ENCODE peak calls at places on chromosome 12, in seven cellular contexts. One of them, this sample, is unnamed.

GRCh38 chr12:93827669-93828068 is 150.5 kb downstream of the CRADD start:
- DNase-seq in astrocyte of the cerebellum: no peak
- DNase-seq in choroid plexus epithelial cell: no peak
- DNase-seq in RWPE1: no peak
- DNase-seq in NT2/D1: no peak
- DNase-seq in activated gamma-delta T cell: no peak
- DNase-seq in stimulated activated naive CD8-positive, alpha-beta T cell treated with anti-CD3 and anti-CD28 coated beads, Interleukin-15, amount 100 ng/mL, for 72 hours: no peak
- DNase-seq in this sample: no peak

GRCh38 chr12:42364692-42365091 is 38.7 kb downstream of the PPHLN1 start:
- DNase-seq in NT2/D1: no peak
- DNase-seq in stimulated activated naive CD8-positive, alpha-beta T cell treated with anti-CD3 and anti-CD28 coated beads, Interleukin-15, amount 100 ng/mL, for 72 hours: no peak
- DNase-seq in astrocyte of the cerebellum: no peak
- DNase-seq in choroid plexus epithelial cell: peak; percentile 16
- DNase-seq in activated gamma-delta T cell: no peak
- DNase-seq in RWPE1: no peak
- DNase-seq in this sample: no peak

GRCh38 chr12:79841878-79842265 is 93.0 kb downstream of the PPP1R12A start:
- DNase-seq in choroid plexus epithelial cell: no peak
- DNase-seq in stimulated activated naive CD8-positive, alpha-beta T cell treated with anti-CD3 and anti-CD28 coated beads, Interleukin-15, amount 100 ng/mL, for 72 hours: no peak
- DNase-seq in activated gamma-delta T cell: no peak
- DNase-seq in RWPE1: no peak
- DNase-seq in NT2/D1: no peak
- DNase-seq in astrocyte of the cerebellum: no peak
- DNase-seq in this sample: no peak

GRCh38 chr12:117724545-117724944 is 244.2 kb downstream of the KSR2 start:
- DNase-seq in NT2/D1: no peak
- DNase-seq in choroid plexus epithelial cell: no peak
- DNase-seq in astrocyte of the cerebellum: no peak
- DNase-seq in stimulated activated naive CD8-positive, alpha-beta T cell treated with anti-CD3 and anti-CD28 coated beads, Interleukin-15, amount 100 ng/mL, for 72 hours: no peak
- DNase-seq in RWPE1: no peak
- DNase-seq in activated gamma-delta T cell: no peak
- DNase-seq in this sample: no peak

GRCh38 chr12:12896261-12896660 is 4.9 kb downstream of the GPRC5A start:
- DNase-seq in choroid plexus epithelial cell: peak; percentile 58
- DNase-seq in activated gamma-delta T cell: no peak
- DNase-seq in RWPE1: no peak
- DNase-seq in stimulated activated naive CD8-positive, alpha-beta T cell treated with anti-CD3 and anti-CD28 coated beads, Interleukin-15, amount 100 ng/mL, for 72 hours: no peak
- DNase-seq in astrocyte of the cerebellum: no peak
- DNase-seq in NT2/D1: no peak
- DNase-seq in this sample: peak; percentile 74

GRCh38 chr12:31234955-31235867 is 90.7 kb downstream of the SINHCAF start:
- DNase-seq in choroid plexus epithelial cell: peak; percentile 64
- DNase-seq in stimulated activated naive CD8-positive, alpha-beta T cell treated with anti-CD3 and anti-CD28 coated beads, Interleukin-15, amount 100 ng/mL, for 72 hours: no peak
- DNase-seq in activated gamma-delta T cell: no peak
- DNase-seq in NT2/D1: peak; percentile 77
- DNase-seq in RWPE1: peak; percentile 18
- DNase-seq in astrocyte of the cerebellum: no peak
- DNase-seq in this sample: peak; percentile 34

GRCh38 chr12:28089363-28089762 is 100.9 kb upstream of the CCDC91 start:
- DNase-seq in NT2/D1: no peak
- DNase-seq in RWPE1: peak; percentile 35
- DNase-seq in activated gamma-delta T cell: no peak
- DNase-seq in choroid plexus epithelial cell: peak; percentile 63
- DNase-seq in astrocyte of the cerebellum: no peak
- DNase-seq in stimulated activated naive CD8-positive, alpha-beta T cell treated with anti-CD3 and anti-CD28 coated beads, Interleukin-15, amount 100 ng/mL, for 72 hours: no peak
- DNase-seq in this sample: peak; percentile 70

GRCh38 chr12:10211101-10211974 is 1.3 kb upstream of the GABARAPL1 start:
- DNase-seq in RWPE1: no peak
- DNase-seq in NT2/D1: no peak
- DNase-seq in stimulated activated naive CD8-positive, alpha-beta T cell treated with anti-CD3 and anti-CD28 coated beads, Interleukin-15, amount 100 ng/mL, for 72 hours: no peak
- DNase-seq in astrocyte of the cerebellum: no peak
- DNase-seq in activated gamma-delta T cell: no peak
- DNase-seq in choroid plexus epithelial cell: no peak
- DNase-seq in this sample: no peak

GRCh38 chr12:62259311-62259992 is 752 bp upstream of the USP15 start:
- DNase-seq in NT2/D1: no peak
- DNase-seq in activated gamma-delta T cell: no peak
- DNase-seq in stimulated activated naive CD8-positive, alpha-beta T cell treated with anti-CD3 and anti-CD28 coated beads, Interleukin-15, amount 100 ng/mL, for 72 hours: no peak
- DNase-seq in choroid plexus epithelial cell: no peak
- DNase-seq in astrocyte of the cerebellum: no peak
- DNase-seq in RWPE1: no peak
- DNase-seq in this sample: no peak

GRCh38 chr12:113299619-113300237 is 35.2 kb downstream of the SLC8B1 start:
- DNase-seq in stimulated activated naive CD8-positive, alpha-beta T cell treated with anti-CD3 and anti-CD28 coated beads, Interleukin-15, amount 100 ng/mL, for 72 hours: no peak
- DNase-seq in RWPE1: peak; percentile 87
- DNase-seq in NT2/D1: peak; percentile 73
- DNase-seq in astrocyte of the cerebellum: peak; percentile 36
- DNase-seq in activated gamma-delta T cell: no peak
- DNase-seq in choroid plexus epithelial cell: peak; percentile 83
- DNase-seq in this sample: peak; percentile 89

GRCh38 chr12:32964981-32965585 is 68.5 kb upstream of the PKP2 start:
- DNase-seq in choroid plexus epithelial cell: no peak
- DNase-seq in activated gamma-delta T cell: no peak
- DNase-seq in astrocyte of the cerebellum: no peak
- DNase-seq in NT2/D1: no peak
- DNase-seq in stimulated activated naive CD8-positive, alpha-beta T cell treated with anti-CD3 and anti-CD28 coated beads, Interleukin-15, amount 100 ng/mL, for 72 hours: no peak
- DNase-seq in RWPE1: no peak
- DNase-seq in this sample: no peak

GRCh38 chr12:6056406-6057211 is 67.9 kb downstream of the VWF start:
- DNase-seq in astrocyte of the cerebellum: no peak
- DNase-seq in choroid plexus epithelial cell: no peak
- DNase-seq in stimulated activated naive CD8-positive, alpha-beta T cell treated with anti-CD3 and anti-CD28 coated beads, Interleukin-15, amount 100 ng/mL, for 72 hours: peak; percentile 48
- DNase-seq in NT2/D1: peak; percentile 94
- DNase-seq in RWPE1: no peak
- DNase-seq in activated gamma-delta T cell: no peak
- DNase-seq in this sample: no peak

GRCh38 chr12:11684393-11684792 is 34.9 kb downstream of the ETV6 start:
- DNase-seq in choroid plexus epithelial cell: no peak
- DNase-seq in activated gamma-delta T cell: no peak
- DNase-seq in NT2/D1: no peak
- DNase-seq in astrocyte of the cerebellum: no peak
- DNase-seq in RWPE1: no peak
- DNase-seq in stimulated activated naive CD8-positive, alpha-beta T cell treated with anti-CD3 and anti-CD28 coated beads, Interleukin-15, amount 100 ng/mL, for 72 hours: no peak
- DNase-seq in this sample: peak; percentile 59

GRCh38 chr12:6928703-6929407 is 1.1 kb downstream of the ATN1 start:
- DNase-seq in RWPE1: no peak
- DNase-seq in stimulated activated naive CD8-positive, alpha-beta T cell treated with anti-CD3 and anti-CD28 coated beads, Interleukin-15, amount 100 ng/mL, for 72 hours: no peak
- DNase-seq in NT2/D1: no peak
- DNase-seq in astrocyte of the cerebellum: no peak
- DNase-seq in choroid plexus epithelial cell: no peak
- DNase-seq in activated gamma-delta T cell: no peak
- DNase-seq in this sample: no peak

GRCh38 chr12:25775968-25776367 is 182.5 kb upstream of the RASSF8 start:
- DNase-seq in activated gamma-delta T cell: no peak
- DNase-seq in choroid plexus epithelial cell: peak; percentile 36
- DNase-seq in stimulated activated naive CD8-positive, alpha-beta T cell treated with anti-CD3 and anti-CD28 coated beads, Interleukin-15, amount 100 ng/mL, for 72 hours: no peak
- DNase-seq in astrocyte of the cerebellum: no peak
- DNase-seq in NT2/D1: no peak
- DNase-seq in RWPE1: no peak
- DNase-seq in this sample: peak; percentile 70

GRCh38 chr12:59041241-59042121 is 121.2 kb upstream of the LRIG3 start:
- DNase-seq in RWPE1: peak; percentile 82
- DNase-seq in choroid plexus epithelial cell: peak; percentile 93
- DNase-seq in NT2/D1: no peak
- DNase-seq in stimulated activated naive CD8-positive, alpha-beta T cell treated with anti-CD3 and anti-CD28 coated beads, Interleukin-15, amount 100 ng/mL, for 72 hours: no peak
- DNase-seq in astrocyte of the cerebellum: peak; percentile 75
- DNase-seq in activated gamma-delta T cell: no peak
- DNase-seq in this sample: peak; percentile 95

GRCh38 chr12:58249610-58250009 is 308.2 kb downstream of the ATP23 start:
- DNase-seq in NT2/D1: no peak
- DNase-seq in RWPE1: no peak
- DNase-seq in astrocyte of the cerebellum: no peak
- DNase-seq in stimulated activated naive CD8-positive, alpha-beta T cell treated with anti-CD3 and anti-CD28 coated beads, Interleukin-15, amount 100 ng/mL, for 72 hours: no peak
- DNase-seq in activated gamma-delta T cell: no peak
- DNase-seq in choroid plexus epithelial cell: peak; percentile 18
- DNase-seq in this sample: no peak

GRCh38 chr12:12901158-12901791 is 9.9 kb downstream of the GPRC5A start:
- DNase-seq in activated gamma-delta T cell: no peak
- DNase-seq in RWPE1: peak; percentile 68
- DNase-seq in stimulated activated naive CD8-positive, alpha-beta T cell treated with anti-CD3 and anti-CD28 coated beads, Interleukin-15, amount 100 ng/mL, for 72 hours: no peak
- DNase-seq in NT2/D1: no peak
- DNase-seq in choroid plexus epithelial cell: peak; percentile 98
- DNase-seq in astrocyte of the cerebellum: no peak
- DNase-seq in this sample: peak; percentile 98

GRCh38 chr12:101599771-101600486 is 5.2 kb downstream of the MYBPC1 start:
- DNase-seq in stimulated activated naive CD8-positive, alpha-beta T cell treated with anti-CD3 and anti-CD28 coated beads, Interleukin-15, amount 100 ng/mL, for 72 hours: no peak
- DNase-seq in activated gamma-delta T cell: no peak
- DNase-seq in NT2/D1: no peak
- DNase-seq in astrocyte of the cerebellum: no peak
- DNase-seq in choroid plexus epithelial cell: peak; percentile 52
- DNase-seq in RWPE1: no peak
- DNase-seq in this sample: no peak

GRCh38 chr12:111886662-111887545 is 44.9 kb downstream of the MAPKAPK5 start:
- DNase-seq in astrocyte of the cerebellum: no peak
- DNase-seq in stimulated activated naive CD8-positive, alpha-beta T cell treated with anti-CD3 and anti-CD28 coated beads, Interleukin-15, amount 100 ng/mL, for 72 hours: no peak
- DNase-seq in activated gamma-delta T cell: no peak
- DNase-seq in NT2/D1: no peak
- DNase-seq in RWPE1: no peak
- DNase-seq in choroid plexus epithelial cell: no peak
- DNase-seq in this sample: no peak

GRCh38 chr12:69099201-69099837 is 140.1 kb upstream of the CPSF6 start:
- DNase-seq in NT2/D1: no peak
- DNase-seq in astrocyte of the cerebellum: no peak
- DNase-seq in RWPE1: no peak
- DNase-seq in choroid plexus epithelial cell: no peak
- DNase-seq in activated gamma-delta T cell: no peak
- DNase-seq in stimulated activated naive CD8-positive, alpha-beta T cell treated with anti-CD3 and anti-CD28 coated beads, Interleukin-15, amount 100 ng/mL, for 72 hours: no peak
- DNase-seq in this sample: no peak

GRCh38 chr12:120402217-120402616 is 33.3 kb upstream of the MSI1 start:
- DNase-seq in astrocyte of the cerebellum: no peak
- DNase-seq in NT2/D1: no peak
- DNase-seq in activated gamma-delta T cell: no peak
- DNase-seq in RWPE1: no peak
- DNase-seq in stimulated activated naive CD8-positive, alpha-beta T cell treated with anti-CD3 and anti-CD28 coated beads, Interleukin-15, amount 100 ng/mL, for 72 hours: no peak
- DNase-seq in choroid plexus epithelial cell: peak; percentile 11
- DNase-seq in this sample: no peak

GRCh38 chr12:6684609-6685008 is 4.6 kb downstream of the ZNF384 start:
- DNase-seq in NT2/D1: peak; percentile 76
- DNase-seq in activated gamma-delta T cell: no peak
- DNase-seq in choroid plexus epithelial cell: no peak
- DNase-seq in RWPE1: no peak
- DNase-seq in stimulated activated naive CD8-positive, alpha-beta T cell treated with anti-CD3 and anti-CD28 coated beads, Interleukin-15, amount 100 ng/mL, for 72 hours: peak; percentile 51
- DNase-seq in astrocyte of the cerebellum: no peak
- DNase-seq in this sample: peak; percentile 48

GRCh38 chr12:131025939-131026702 is 72.4 kb downstream of the ADGRD1 start:
- DNase-seq in activated gamma-delta T cell: no peak
- DNase-seq in RWPE1: no peak
- DNase-seq in stimulated activated naive CD8-positive, alpha-beta T cell treated with anti-CD3 and anti-CD28 coated beads, Interleukin-15, amount 100 ng/mL, for 72 hours: no peak
- DNase-seq in NT2/D1: no peak
- DNase-seq in choroid plexus epithelial cell: no peak
- DNase-seq in astrocyte of the cerebellum: no peak
- DNase-seq in this sample: no peak

GRCh38 chr12:113372371-113372770 is 14.0 kb downstream of the PLBD2 start:
- DNase-seq in astrocyte of the cerebellum: no peak
- DNase-seq in stimulated activated naive CD8-positive, alpha-beta T cell treated with anti-CD3 and anti-CD28 coated beads, Interleukin-15, amount 100 ng/mL, for 72 hours: no peak
- DNase-seq in RWPE1: no peak
- DNase-seq in NT2/D1: no peak
- DNase-seq in activated gamma-delta T cell: no peak
- DNase-seq in choroid plexus epithelial cell: no peak
- DNase-seq in this sample: no peak

GRCh38 chr12:31016057-31016456 is 57.6 kb upstream of the DDX11 start:
- DNase-seq in RWPE1: no peak
- DNase-seq in activated gamma-delta T cell: no peak
- DNase-seq in NT2/D1: no peak
- DNase-seq in stimulated activated naive CD8-positive, alpha-beta T cell treated with anti-CD3 and anti-CD28 coated beads, Interleukin-15, amount 100 ng/mL, for 72 hours: no peak
- DNase-seq in choroid plexus epithelial cell: no peak
- DNase-seq in astrocyte of the cerebellum: no peak
- DNase-seq in this sample: no peak

This sample was measured in epithelial cell of esophagus.